ENCODE peak calls at places on chromosomes 4 and X, in nine cellular contexts. K, M, P, I, T, A, V, Y and G are unnamed samples.

GRCh38 chr4:1363540-1363939 is 16.5 kb downstream of the UVSSA start:
- DNase-seq in K (no peak), M (no peak), P (no peak), I (no peak), T (no peak), A (no peak), V (no peak), Y (no peak), G (no peak)

GRCh38 chr4:150033937-150034336 is 44.3 kb upstream of the DCLK2 start:
- DNase-seq in K (no peak), M (peak), P (no peak), I (no peak), T (no peak), A (peak), V (no peak), Y (no peak), G (no peak)

GRCh38 chrX:18828832-18829404 is 121.5 kb downstream of the PPEF1 start:
- DNase-seq in K (peak), M (no peak), P (no peak), I (no peak), T (no peak), A (no peak), V (no peak), Y (no peak), G (no peak)

GRCh38 chr4:174467107-174467506 is 55.2 kb downstream of the HPGD start:
- DNase-seq in K (no peak), M (peak), P (no peak), I (no peak), T (no peak), A (no peak), V (no peak), Y (no peak), G (no peak)

GRCh38 chrX:152923599-152923998 is 25.7 kb downstream of the ZNF185 start:
- DNase-seq in K (no peak), M (no peak), P (no peak), I (no peak), T (no peak), A (no peak), V (no peak), Y (no peak), G (no peak)

GRCh38 chr4:76758290-76758882 is 139.6 kb downstream of the SOWAHB start:
- DNase-seq in K (peak), M (peak), P (no peak), I (no peak), T (peak), A (no peak), V (peak), Y (no peak), G (no peak)

GRCh38 chr4:3310301-3311094 is 17.7 kb downstream of the RGS12 start:
- DNase-seq in K (no peak), M (no peak), P (no peak), I (no peak), T (no peak), A (no peak), V (no peak), Y (no peak), G (no peak)

GRCh38 chr4:41222259-41222658 is 7.9 kb upstream of the APBB2 start:
- DNase-seq in K (no peak), M (no peak), P (no peak), I (no peak), T (no peak), A (no peak), V (no peak), Y (no peak), G (no peak)

GRCh38 chr4:182560358-182560757 is 317.2 kb downstream of the TENM3 start:
- DNase-seq in K (peak), M (no peak), P (no peak), I (no peak), T (no peak), A (no peak), V (peak), Y (no peak), G (no peak)

GRCh38 chr4:22483551-22483981 is 32.3 kb downstream of the ADGRA3 start:
- DNase-seq in K (no peak), M (peak), P (no peak), I (no peak), T (no peak), A (no peak), V (peak), Y (no peak), G (peak)

GRCh38 chr4:114277690-114278089 is 298.2 kb upstream of the ARSJ start:
- DNase-seq in K (no peak), M (peak), P (no peak), I (no peak), T (no peak), A (no peak), V (no peak), Y (no peak), G (no peak)

GRCh38 chr4:114615435-114615834 is 16.8 kb downstream of the UGT8 start:
- DNase-seq in K (no peak), M (no peak), P (no peak), I (no peak), T (no peak), A (no peak), V (no peak), Y (no peak), G (no peak)